ENCODE peak calls at places on chromosomes 1 and 21, in nine cellular contexts. G, K, D, T, S, H, A, Z and R are unnamed samples.

GRCh38 chr1:27180037-27180436 is 25.1 kb upstream of the SLC9A1 start:
- DNase-seq in G (no peak), K (no peak), D (no peak), T (no peak), S (no peak), H (no peak), A (no peak), Z (no peak), R (no peak)

GRCh38 chr1:213050745-213051126 is 305 bp upstream of the RPS6KC1 start:
- DNase-seq in G (no peak), K (no peak), D (no peak), T (no peak), S (no peak), H (no peak), A (no peak), Z (no peak), R (no peak)

GRCh38 chr1:47659141-47659540 is 221.3 kb downstream of the FOXD2 start:
- DNase-seq in G (peak; percentile 11), K (no peak), D (no peak), T (no peak), S (no peak), H (peak; percentile 39), A (no peak), Z (no peak), R (no peak)

GRCh38 chr1:228275154-228275434 is 67.2 kb downstream of the OBSCN start:
- DNase-seq in G (no peak), K (no peak), D (no peak), T (no peak), S (no peak), H (no peak), A (no peak), Z (no peak), R (no peak)

GRCh38 chr1:87888456-87888855 is 559.8 kb downstream of the LMO4 start:
- DNase-seq in G (no peak), K (no peak), D (no peak), T (no peak), S (peak; percentile 72), H (no peak), A (no peak), Z (no peak), R (no peak)

GRCh38 chr1:183093821-183094287 is 70.6 kb downstream of the LAMC1 start:
- DNase-seq in G (peak; percentile 75), K (no peak), D (no peak), T (no peak), S (peak; percentile 87), H (no peak), A (no peak), Z (no peak), R (no peak)

GRCh38 chr1:172875892-172876291 is 174.8 kb downstream of the TNFSF18 start:
- DNase-seq in G (no peak), K (no peak), D (no peak), T (no peak), S (no peak), H (no peak), A (no peak), Z (no peak), R (no peak)

GRCh38 chr1:29686012-29686930 is 449.9 kb downstream of the PTPRU start:
- DNase-seq in G (peak; percentile 17), K (no peak), D (no peak), T (no peak), S (peak; percentile 36), H (peak; percentile 25), A (no peak), Z (no peak), R (no peak)

GRCh38 chr1:46480959-46481646 is 8.5 kb upstream of the DMBX1 start:
- DNase-seq in G (no peak), K (no peak), D (no peak), T (no peak), S (no peak), H (no peak), A (no peak), Z (no peak), R (no peak)

DNA sequence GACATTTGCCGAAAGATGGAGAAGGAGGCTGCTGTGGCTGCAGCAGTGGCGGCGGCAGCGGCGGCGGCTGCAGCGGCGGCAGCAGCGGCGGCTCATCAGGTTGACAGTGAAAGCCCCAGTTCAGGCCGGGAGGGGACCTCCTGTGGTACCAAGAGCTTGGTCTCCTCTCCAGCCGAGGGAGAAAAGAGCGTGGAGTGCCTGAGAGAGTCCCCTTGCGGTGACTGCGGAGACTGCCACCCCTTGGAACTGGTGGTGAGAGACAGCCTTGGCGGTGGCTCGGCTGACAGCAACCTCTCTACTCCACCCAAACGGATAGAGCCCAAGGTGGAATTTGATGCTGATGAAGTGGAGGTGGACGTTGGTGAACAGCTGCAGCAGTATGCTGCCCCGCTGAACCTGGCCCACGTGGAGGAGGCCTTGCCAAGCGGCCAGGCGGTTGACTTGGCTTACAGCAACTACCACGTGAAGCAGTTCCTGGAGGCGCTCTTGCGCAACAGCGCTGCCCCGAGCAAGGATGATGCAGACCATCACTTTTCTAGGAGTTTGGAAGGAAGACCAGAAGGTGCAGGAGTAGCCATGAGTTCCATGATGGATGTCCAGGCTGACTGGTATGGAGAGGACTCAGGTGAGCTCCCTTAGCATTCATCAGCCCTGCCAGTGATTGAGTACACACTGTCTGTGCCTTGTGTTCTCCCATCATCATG is 6.3 kb downstream of the ZBTB8B start:
- DNase-seq in G (peak; percentile 81), K (no peak), D (no peak), T (no peak), S (no peak), H (peak; percentile 51), A (no peak), Z (no peak), R (no peak)
- TF ChIP-seq CTCF in G (peak; percentile 67), K (no peak), D (no peak), T (no peak), S (peak; percentile 46), H (no peak), A (peak; percentile 20), Z (no peak), R (no peak)

GRCh38 chr21:33761104-33762036 is 119.1 kb downstream of the ITSN1 start:
- DNase-seq in G (no peak), K (no peak), D (peak; percentile 19), T (peak; percentile 36), S (peak; percentile 96), H (peak; percentile 65), A (peak; percentile 99), Z (no peak), R (peak; percentile 38)
- TF ChIP-seq CTCF in G (no peak), K (no peak), D (no peak), T (no peak), S (no peak), H (no peak), A (no peak), Z (no peak), R (no peak)

GRCh38 chr1:38208720-38209632 is 162.4 kb upstream of the POU3F1 start:
- DNase-seq in G (no peak), K (no peak), D (no peak), T (no peak), S (no peak), H (no peak), A (no peak), Z (no peak), R (no peak)
- TF ChIP-seq CTCF in G (peak; percentile 17), K (no peak), D (no peak), T (no peak), S (no peak), H (no peak), A (no peak), Z (no peak), R (no peak)

GRCh38 chr1:28421744-28422143 is 52.2 kb downstream of the PHACTR4 start:
- DNase-seq in G (no peak), K (no peak), D (no peak), T (no peak), S (no peak), H (no peak), A (no peak), Z (no peak), R (no peak)
- TF ChIP-seq CTCF in G (no peak), K (no peak), D (no peak), T (no peak), S (no peak), H (no peak), A (no peak), Z (no peak), R (no peak)

GRCh38 chr1:12052997-12053686 is 10.0 kb upstream of the TNFRSF8 start:
- DNase-seq in G (no peak), K (no peak), D (no peak), T (no peak), S (no peak), H (no peak), A (no peak), Z (no peak), R (no peak)
- TF ChIP-seq CTCF in G (peak; percentile 45), K (no peak), D (no peak), T (no peak), S (no peak), H (peak; percentile 45), A (no peak), Z (no peak), R (peak; percentile 9)

GRCh38 chr1:55503663-55504305 is 288.6 kb upstream of the USP24 start:
- DNase-seq in G (no peak), K (no peak), D (no peak), T (no peak), S (peak; percentile 14), H (no peak), A (peak; percentile 28), Z (no peak), R (no peak)

GRCh38 chr1:55504306-55504706 is 289.1 kb upstream of the USP24 start:
- DNase-seq in G (no peak), K (no peak), D (no peak), T (no peak), S (no peak), H (no peak), A (no peak), Z (no peak), R (no peak)

GRCh38 chr1:55505326-55505725 is 290.2 kb upstream of the USP24 start:
- DNase-seq in G (no peak), K (no peak), D (no peak), T (no peak), S (no peak), H (no peak), A (no peak), Z (no peak), R (no peak)

DNA sequence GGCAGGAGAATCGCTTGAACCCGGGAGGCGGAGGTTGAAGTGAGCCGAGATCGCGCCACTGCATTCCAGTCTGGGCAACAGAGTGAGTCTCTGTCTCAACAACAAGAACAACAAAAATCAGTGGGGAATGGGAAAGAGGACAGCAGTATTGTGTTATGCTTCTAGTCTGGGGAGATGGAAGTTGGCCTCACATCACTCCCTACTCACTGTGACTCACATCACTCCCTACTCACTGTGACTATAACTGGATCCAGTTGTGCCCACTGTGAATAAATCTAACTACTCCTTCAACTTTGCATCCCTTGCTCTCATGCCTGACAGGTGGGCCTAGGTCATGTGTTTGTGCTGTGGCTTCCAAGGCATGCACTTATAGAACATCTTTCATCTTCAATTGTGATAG is 285.4 kb upstream of the USP24 start:
- DNase-seq in G (no peak), K (no peak), D (no peak), T (no peak), S (no peak), H (no peak), A (no peak), Z (no peak), R (no peak)
- TF ChIP-seq CTCF in G (no peak), K (no peak), D (no peak), T (no peak), S (no peak), H (no peak), A (no peak), Z (no peak), R (no peak)

GRCh38 chr1:241499910-241500309 is 19.6 kb downstream of the FH start:
- DNase-seq in G (no peak), K (no peak), D (peak; percentile 28), T (no peak), S (peak; percentile 44), H (no peak), A (peak; percentile 47), Z (no peak), R (no peak)
- TF ChIP-seq CTCF in G (peak; percentile 72), K (no peak), D (no peak), T (no peak), S (peak; percentile 81), H (no peak), A (peak; percentile 56), Z (peak; percentile 39), R (peak; percentile 18)